ENCODE peak calls at places on chromosomes 4 and X, in five cellular contexts. One of them, this sample, is unnamed.

GRCh38 chr4:38366451-38366850 is 297.5 kb upstream of the KLF3 start:
- DNase-seq in progenitor cell of endocrine pancreas: no peak
- DNase-seq in activated CD8-positive, alpha-beta memory T cell treated with anti-CD3 and anti-CD28 coated beads for 1 hour: no peak
- DNase-seq in left cardiac atrium: peak
- DNase-seq in activated T-cell treated with anti-CD3 and anti-CD28 coated beads for 1 hour: no peak
- DNase-seq in this sample: peak

GRCh38 chr4:154491731-154492249 is at the start of gene DCHS2:
- DNase-seq in activated CD8-positive, alpha-beta memory T cell treated with anti-CD3 and anti-CD28 coated beads for 1 hour: no peak
- DNase-seq in progenitor cell of endocrine pancreas: peak
- DNase-seq in activated T-cell treated with anti-CD3 and anti-CD28 coated beads for 1 hour: no peak
- DNase-seq in left cardiac atrium: no peak
- DNase-seq in this sample: no peak

GRCh38 chr4:7767526-7767925 is 172.1 kb downstream of the AFAP1 start:
- DNase-seq in activated T-cell treated with anti-CD3 and anti-CD28 coated beads for 1 hour: no peak
- DNase-seq in activated CD8-positive, alpha-beta memory T cell treated with anti-CD3 and anti-CD28 coated beads for 1 hour: no peak
- DNase-seq in left cardiac atrium: no peak
- DNase-seq in progenitor cell of endocrine pancreas: no peak
- DNase-seq in this sample: no peak

GRCh38 chrX:15493118-15494082 is at the start of gene PIR:
- DNase-seq in progenitor cell of endocrine pancreas: peak
- DNase-seq in left cardiac atrium: peak
- DNase-seq in activated CD8-positive, alpha-beta memory T cell treated with anti-CD3 and anti-CD28 coated beads for 1 hour: no peak
- DNase-seq in activated T-cell treated with anti-CD3 and anti-CD28 coated beads for 1 hour: peak
- DNase-seq in this sample: peak

GRCh38 chr4:88208146-88208545 is 49.7 kb upstream of the ABCG2 start:
- DNase-seq in progenitor cell of endocrine pancreas: no peak
- DNase-seq in activated CD8-positive, alpha-beta memory T cell treated with anti-CD3 and anti-CD28 coated beads for 1 hour: no peak
- DNase-seq in activated T-cell treated with anti-CD3 and anti-CD28 coated beads for 1 hour: no peak
- DNase-seq in left cardiac atrium: no peak
- DNase-seq in this sample: no peak

GRCh38 chrX:68808686-68809357 is 20.0 kb upstream of the EFNB1 start:
- DNase-seq in left cardiac atrium: peak
- DNase-seq in activated CD8-positive, alpha-beta memory T cell treated with anti-CD3 and anti-CD28 coated beads for 1 hour: no peak
- DNase-seq in progenitor cell of endocrine pancreas: no peak
- DNase-seq in activated T-cell treated with anti-CD3 and anti-CD28 coated beads for 1 hour: no peak
- DNase-seq in this sample: peak

GRCh38 chrX:117510453-117510852 is 606.2 kb downstream of the KLHL13 start:
- DNase-seq in activated CD8-positive, alpha-beta memory T cell treated with anti-CD3 and anti-CD28 coated beads for 1 hour: no peak
- DNase-seq in progenitor cell of endocrine pancreas: no peak
- DNase-seq in activated T-cell treated with anti-CD3 and anti-CD28 coated beads for 1 hour: no peak
- DNase-seq in left cardiac atrium: no peak
- DNase-seq in this sample: no peak

GRCh38 chr4:153591441-153591840 is 92.6 kb upstream of the TLR2 start:
- DNase-seq in progenitor cell of endocrine pancreas: no peak
- DNase-seq in activated CD8-positive, alpha-beta memory T cell treated with anti-CD3 and anti-CD28 coated beads for 1 hour: no peak
- DNase-seq in left cardiac atrium: no peak
- DNase-seq in activated T-cell treated with anti-CD3 and anti-CD28 coated beads for 1 hour: no peak
- DNase-seq in this sample: no peak

GRCh38 chrX:21932277-21932996 is 8.1 kb upstream of the SMS start:
- DNase-seq in activated T-cell treated with anti-CD3 and anti-CD28 coated beads for 1 hour: no peak
- DNase-seq in activated CD8-positive, alpha-beta memory T cell treated with anti-CD3 and anti-CD28 coated beads for 1 hour: no peak
- DNase-seq in progenitor cell of endocrine pancreas: no peak
- DNase-seq in left cardiac atrium: no peak
- DNase-seq in this sample: no peak

GRCh38 chr4:79661196-79661595 is 253.2 kb upstream of the GK2 start:
- DNase-seq in activated CD8-positive, alpha-beta memory T cell treated with anti-CD3 and anti-CD28 coated beads for 1 hour: no peak
- DNase-seq in progenitor cell of endocrine pancreas: no peak
- DNase-seq in activated T-cell treated with anti-CD3 and anti-CD28 coated beads for 1 hour: no peak
- DNase-seq in left cardiac atrium: no peak
- DNase-seq in this sample: no peak

GRCh38 chr4:94534401-94535312 is 82.9 kb downstream of the PDLIM5 start:
- DNase-seq in progenitor cell of endocrine pancreas: no peak
- DNase-seq in activated CD8-positive, alpha-beta memory T cell treated with anti-CD3 and anti-CD28 coated beads for 1 hour: no peak
- DNase-seq in left cardiac atrium: no peak
- DNase-seq in activated T-cell treated with anti-CD3 and anti-CD28 coated beads for 1 hour: no peak
- DNase-seq in this sample: no peak

GRCh38 chr4:101020956-101021355 is 326.4 kb downstream of the PPP3CA start:
- DNase-seq in progenitor cell of endocrine pancreas: no peak
- DNase-seq in activated T-cell treated with anti-CD3 and anti-CD28 coated beads for 1 hour: no peak
- DNase-seq in left cardiac atrium: no peak
- DNase-seq in activated CD8-positive, alpha-beta memory T cell treated with anti-CD3 and anti-CD28 coated beads for 1 hour: no peak
- DNase-seq in this sample: no peak

GRCh38 chrX:115054876-115055275 is 37.5 kb upstream of the IL13RA2 start:
- DNase-seq in left cardiac atrium: no peak
- DNase-seq in progenitor cell of endocrine pancreas: no peak
- DNase-seq in activated CD8-positive, alpha-beta memory T cell treated with anti-CD3 and anti-CD28 coated beads for 1 hour: no peak
- DNase-seq in activated T-cell treated with anti-CD3 and anti-CD28 coated beads for 1 hour: no peak
- DNase-seq in this sample: no peak

GRCh38 chr4:165204462-165204830 is 2.9 kb upstream of the KLHL2 start:
- DNase-seq in progenitor cell of endocrine pancreas: no peak
- DNase-seq in activated CD8-positive, alpha-beta memory T cell treated with anti-CD3 and anti-CD28 coated beads for 1 hour: no peak
- DNase-seq in activated T-cell treated with anti-CD3 and anti-CD28 coated beads for 1 hour: no peak
- DNase-seq in left cardiac atrium: no peak
- DNase-seq in this sample: no peak

GRCh38 chrX:118740276-118740889 is 13.0 kb downstream of the IL13RA1 start:
- DNase-seq in progenitor cell of endocrine pancreas: no peak
- DNase-seq in activated CD8-positive, alpha-beta memory T cell treated with anti-CD3 and anti-CD28 coated beads for 1 hour: no peak
- DNase-seq in left cardiac atrium: no peak
- DNase-seq in activated T-cell treated with anti-CD3 and anti-CD28 coated beads for 1 hour: no peak
- DNase-seq in this sample: no peak

GRCh38 chr4:173273956-173274355 is 60.2 kb downstream of the HMGB2 start:
- DNase-seq in progenitor cell of endocrine pancreas: no peak
- DNase-seq in left cardiac atrium: no peak
- DNase-seq in activated T-cell treated with anti-CD3 and anti-CD28 coated beads for 1 hour: no peak
- DNase-seq in activated CD8-positive, alpha-beta memory T cell treated with anti-CD3 and anti-CD28 coated beads for 1 hour: no peak
- DNase-seq in this sample: no peak

GRCh38 chr4:147096667-147097604 is 151.3 kb upstream of the TTC29 start:
- DNase-seq in left cardiac atrium: no peak
- DNase-seq in activated T-cell treated with anti-CD3 and anti-CD28 coated beads for 1 hour: no peak
- DNase-seq in activated CD8-positive, alpha-beta memory T cell treated with anti-CD3 and anti-CD28 coated beads for 1 hour: no peak
- DNase-seq in progenitor cell of endocrine pancreas: no peak
- DNase-seq in this sample: no peak

GRCh38 chrX:75547137-75547536 is 24.3 kb upstream of the ZDHHC15 start:
- DNase-seq in activated T-cell treated with anti-CD3 and anti-CD28 coated beads for 1 hour: no peak
- DNase-seq in left cardiac atrium: no peak
- DNase-seq in activated CD8-positive, alpha-beta memory T cell treated with anti-CD3 and anti-CD28 coated beads for 1 hour: no peak
- DNase-seq in progenitor cell of endocrine pancreas: no peak
- DNase-seq in this sample: no peak

GRCh38 chr4:122212880-122213279 is 60.7 kb downstream of the BLTP1 start:
- DNase-seq in activated CD8-positive, alpha-beta memory T cell treated with anti-CD3 and anti-CD28 coated beads for 1 hour: no peak
- DNase-seq in left cardiac atrium: no peak
- DNase-seq in activated T-cell treated with anti-CD3 and anti-CD28 coated beads for 1 hour: no peak
- DNase-seq in progenitor cell of endocrine pancreas: no peak
- DNase-seq in this sample: no peak

GRCh38 chrX:125203737-125204578 is 115.7 kb upstream of the TEX13C start:
- DNase-seq in progenitor cell of endocrine pancreas: peak
- DNase-seq in activated T-cell treated with anti-CD3 and anti-CD28 coated beads for 1 hour: no peak
- DNase-seq in activated CD8-positive, alpha-beta memory T cell treated with anti-CD3 and anti-CD28 coated beads for 1 hour: no peak
- DNase-seq in left cardiac atrium: peak
- DNase-seq in this sample: peak

GRCh38 chrX:139881130-139881529 is 51.7 kb downstream of the ATP11C start:
- DNase-seq in progenitor cell of endocrine pancreas: no peak
- DNase-seq in left cardiac atrium: no peak
- DNase-seq in activated CD8-positive, alpha-beta memory T cell treated with anti-CD3 and anti-CD28 coated beads for 1 hour: no peak
- DNase-seq in activated T-cell treated with anti-CD3 and anti-CD28 coated beads for 1 hour: no peak
- DNase-seq in this sample: no peak

GRCh38 chrX:41923925-41924693 is 755 bp upstream of the CASK start:
- DNase-seq in left cardiac atrium: no peak
- DNase-seq in progenitor cell of endocrine pancreas: no peak
- DNase-seq in activated T-cell treated with anti-CD3 and anti-CD28 coated beads for 1 hour: peak
- DNase-seq in activated CD8-positive, alpha-beta memory T cell treated with anti-CD3 and anti-CD28 coated beads for 1 hour: no peak
- DNase-seq in this sample: peak

GRCh38 chr4:48032721-48033120 is 16.1 kb downstream of the NIPAL1 start:
- DNase-seq in left cardiac atrium: no peak
- DNase-seq in activated T-cell treated with anti-CD3 and anti-CD28 coated beads for 1 hour: no peak
- DNase-seq in progenitor cell of endocrine pancreas: no peak
- DNase-seq in activated CD8-positive, alpha-beta memory T cell treated with anti-CD3 and anti-CD28 coated beads for 1 hour: no peak
- DNase-seq in this sample: no peak

GRCh38 chr4:86564795-86565194 is 29.3 kb upstream of the PTPN13 start:
- DNase-seq in progenitor cell of endocrine pancreas: no peak
- DNase-seq in activated T-cell treated with anti-CD3 and anti-CD28 coated beads for 1 hour: no peak
- DNase-seq in left cardiac atrium: no peak
- DNase-seq in activated CD8-positive, alpha-beta memory T cell treated with anti-CD3 and anti-CD28 coated beads for 1 hour: no peak
- DNase-seq in this sample: no peak

GRCh38 chr4:82842593-82842992 is 44.0 kb upstream of the SCD5 start:
- DNase-seq in progenitor cell of endocrine pancreas: no peak
- DNase-seq in activated CD8-positive, alpha-beta memory T cell treated with anti-CD3 and anti-CD28 coated beads for 1 hour: no peak
- DNase-seq in left cardiac atrium: no peak
- DNase-seq in activated T-cell treated with anti-CD3 and anti-CD28 coated beads for 1 hour: no peak
- DNase-seq in this sample: no peak

GRCh38 chr4:2939383-2940243 is 23.6 kb downstream of the NOP14 start:
- DNase-seq in activated T-cell treated with anti-CD3 and anti-CD28 coated beads for 1 hour: no peak
- DNase-seq in activated CD8-positive, alpha-beta memory T cell treated with anti-CD3 and anti-CD28 coated beads for 1 hour: no peak
- DNase-seq in progenitor cell of endocrine pancreas: no peak
- DNase-seq in left cardiac atrium: no peak
- DNase-seq in this sample: no peak

GRCh38 chr4:163148466-163149336 is 18.0 kb downstream of the NAF1 start:
- DNase-seq in left cardiac atrium: no peak
- DNase-seq in activated CD8-positive, alpha-beta memory T cell treated with anti-CD3 and anti-CD28 coated beads for 1 hour: no peak
- DNase-seq in progenitor cell of endocrine pancreas: no peak
- DNase-seq in activated T-cell treated with anti-CD3 and anti-CD28 coated beads for 1 hour: no peak
- DNase-seq in this sample: no peak

GRCh38 chrX:82370978-82371646 is 1137.0 kb upstream of the POU3F4 start:
- DNase-seq in activated T-cell treated with anti-CD3 and anti-CD28 coated beads for 1 hour: no peak
- DNase-seq in activated CD8-positive, alpha-beta memory T cell treated with anti-CD3 and anti-CD28 coated beads for 1 hour: no peak
- DNase-seq in left cardiac atrium: no peak
- DNase-seq in progenitor cell of endocrine pancreas: no peak
- DNase-seq in this sample: no peak